ENCODE peak calls at places on chromosomes 13 and 19, in eight cellular contexts. K is HCT116, U is SK-N-SH, B is GM23248, D is PC-3, G is neural progenitor cell, F is hepatocyte, Z is MM.1S. H is an unnamed sample.

GRCh38 chr13:98751397-98752110 is 918 bp downstream of the SLC15A1 start:
- DNase-seq in K (no peak), Z (no peak), F (peak; percentile 72), G (peak; percentile 43), U (peak; percentile 28), B (peak; percentile 74), D (peak; percentile 44), H (no peak)

GRCh38 chr19:45630463-45630862 is 8.7 kb downstream of the EML2 start:
- DNase-seq in D (peak; percentile 89), K (peak; percentile 67), F (peak; percentile 61), B (peak; percentile 95), Z (peak; percentile 48), G (no peak), U (peak; percentile 3), H (no peak)

GRCh38 chr19:4357095-4357797 is 13.9 kb downstream of the MPND start:
- DNase-seq in U (peak; percentile 54), G (no peak), D (no peak), Z (no peak), F (peak; percentile 4), B (no peak), K (no peak), H (no peak)

GRCh38 chr13:26910754-26911465 is 150.3 kb upstream of the GPR12 start:
- DNase-seq in F (no peak), B (no peak), Z (no peak), U (no peak), K (no peak), D (no peak), G (no peak), H (no peak)

GRCh38 chr13:52845334-52845761 is 3.1 kb downstream of the PCDH8 start:
- DNase-seq in U (peak; percentile 50), F (no peak), G (peak; percentile 56), K (no peak), B (no peak), D (no peak), Z (no peak), H (no peak)

GRCh38 chr13:28532226-28533048 is 37.5 kb upstream of the FLT1 start:
- DNase-seq in G (peak; percentile 70), B (peak; percentile 55), F (peak; percentile 35), Z (no peak), K (no peak), D (no peak), U (peak; percentile 44), H (no peak)

GRCh38 chr13:27353166-27353583 is 71.2 kb upstream of the GTF3A start:
- DNase-seq in K (no peak), F (peak; percentile 57), Z (peak; percentile 55), D (peak; percentile 74), G (no peak), U (no peak), B (peak; percentile 40), H (peak; percentile 38)

GRCh38 chr19:1610579-1610978 is 5.3 kb upstream of the UQCR11 start:
- DNase-seq in F (no peak), K (no peak), D (no peak), B (no peak), G (no peak), U (no peak), Z (no peak), H (no peak)

GRCh38 chr13:99467764-99468163 is 33.5 kb upstream of the TM9SF2 start:
- DNase-seq in F (peak; percentile 28), U (no peak), G (no peak), D (peak; percentile 94), K (no peak), B (peak; percentile 83), Z (no peak), H (no peak)

GRCh38 chr13:24784319-24784718 is 20.4 kb downstream of the RNF17 start:
- DNase-seq in F (no peak), G (no peak), D (peak; percentile 16), B (peak; percentile 9), U (no peak), Z (no peak), K (no peak), H (no peak)

GRCh38 chr19:12833747-12834417 is 497 bp downstream of the RTBDN start:
- DNase-seq in B (peak; percentile 45), U (peak; percentile 90), K (no peak), G (peak; percentile 81), F (peak; percentile 56), D (peak; percentile 39), Z (peak; percentile 24), H (peak; percentile 58)

GRCh38 chr19:3098515-3099346 is 4.6 kb downstream of the GNA11 start:
- DNase-seq in Z (no peak), U (no peak), G (no peak), B (peak; percentile 75), K (no peak), D (no peak), F (no peak), H (peak; percentile 25)
- TF ChIP-seq EZH2phosphoT487 in Z (no peak), U (no peak), G (no peak), B (no peak), K (no peak), D (no peak), F (no peak), H (no peak)

DNA sequence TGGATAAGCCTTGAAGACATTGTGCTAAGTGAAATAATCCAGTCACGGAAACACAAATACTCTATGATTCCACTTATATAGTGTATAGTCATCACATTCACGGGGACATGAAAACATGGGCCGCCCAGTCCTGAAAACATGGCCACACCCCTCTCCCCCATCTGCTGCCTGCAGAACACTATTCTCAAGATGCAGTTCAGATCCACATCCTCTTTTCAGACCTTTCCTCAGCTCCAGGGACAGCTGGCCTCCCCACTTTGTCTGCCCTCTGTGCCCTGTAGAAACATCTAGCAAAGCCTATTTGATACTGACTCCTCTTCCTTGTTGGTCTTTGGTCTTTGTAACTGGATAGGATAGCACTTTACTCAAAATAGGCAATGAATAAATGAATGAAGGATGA is 8.3 kb downstream of the RFX2 start:
- DNase-seq in B (no peak), F (no peak), G (no peak), Z (no peak), K (no peak), D (no peak), U (no peak), H (no peak)
- H3K27ac ChIP-seq in B (peak overlapping the region; percentile 93), F (no peak overlapping the region), G (no peak overlapping the region), Z (no peak overlapping the region), K (no peak overlapping the region), D (no peak overlapping the region), U (peak overlapping the region; percentile 95), H (no peak overlapping the region)

DNA sequence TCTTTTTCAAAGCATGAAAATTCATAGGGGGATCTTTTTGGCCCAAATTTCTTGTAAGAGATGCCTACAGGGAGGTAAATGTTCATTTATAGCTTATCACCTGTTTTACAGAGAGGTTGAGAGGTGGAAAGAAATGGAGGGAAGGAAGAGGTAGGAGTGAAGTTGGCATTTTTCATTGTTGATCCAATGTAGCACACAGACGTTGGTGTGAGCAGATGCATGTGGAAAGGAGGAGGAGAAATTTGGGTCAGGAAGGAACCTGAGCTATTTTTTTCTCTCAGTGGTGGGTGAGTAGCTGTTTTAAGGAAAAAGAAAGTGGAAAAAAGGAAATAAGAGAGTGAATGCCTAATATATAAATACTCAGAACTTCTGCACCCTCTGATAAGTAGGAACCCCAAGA is 9.9 kb upstream of the SMIM17 start:
- DNase-seq in D (no peak), Z (no peak), F (no peak), G (no peak), K (no peak), B (no peak), U (no peak), H (no peak)
- H3K9me3 ChIP-seq in D (peaks cover 49% of the 10 kb centered on the region), Z (no peaks in the 10 kb centered on the region), F (peaks cover 2% of the 10 kb centered on the region), G (peaks cover 8% of the 10 kb centered on the region), K (peaks cover 7% of the 10 kb centered on the region), B (no peaks in the 10 kb centered on the region), U (no peaks in the 10 kb centered on the region), H (peaks cover 5% of the 10 kb centered on the region)

DNA sequence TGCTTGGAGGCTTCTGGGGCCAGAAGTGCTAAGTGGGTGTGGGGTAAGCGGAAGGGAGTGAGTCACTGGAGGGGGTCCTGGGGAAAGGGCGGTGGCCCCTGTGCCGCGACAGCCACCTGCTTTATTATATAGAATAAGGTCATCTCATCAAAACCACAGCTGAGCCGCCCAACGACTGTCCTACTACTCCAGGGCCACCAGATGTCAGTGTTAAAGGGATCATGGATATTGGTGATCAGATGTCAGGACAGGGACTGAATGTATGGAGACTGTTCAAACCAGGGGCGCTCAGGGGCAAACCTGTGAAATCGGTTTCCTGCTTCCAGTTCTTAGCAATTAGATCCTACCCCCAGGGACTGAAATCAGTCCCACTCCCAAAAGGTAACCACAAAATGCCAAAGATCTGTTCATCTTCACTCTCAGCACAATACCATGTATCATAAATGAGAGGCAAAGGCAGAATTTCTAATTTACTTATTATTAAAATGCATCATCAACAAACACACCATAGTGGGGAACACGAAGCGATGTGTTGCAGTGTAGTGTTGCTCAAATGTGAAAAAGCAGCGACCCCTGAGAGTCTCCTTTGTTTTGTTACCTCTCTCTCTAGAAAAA is 24.5 kb downstream of the ARL11 start:
- DNase-seq in U (peak; percentile 76), D (peak; percentile 63), G (peak; percentile 71), Z (no peak), K (peak; percentile 26), F (peak; percentile 49), B (peak; percentile 50), H (peak; percentile 63)
- TF ChIP-seq EZH2phosphoT487 in U (no peak), D (no peak), G (no peak), Z (no peak), K (no peak), F (no peak), B (no peak), H (no peak)